ENCODE peak calls at places on chromosomes 13 and 19, in four cellular contexts. B, M, F and E are unnamed samples.

GRCh38 chr19:45766919-45767346 is 2.1 kb downstream of the SIX5 start:
- DNase-seq in B (no peak), M (no peak), F (no peak), E (no peak)

GRCh38 chr13:45545686-45546409 is 69.7 kb downstream of the ERICH6B start:
- DNase-seq in B (no peak), M (no peak), F (no peak), E (no peak)

GRCh38 chr19:34662919-34663318 is 14.0 kb downstream of the SCGB2B2 start:
- DNase-seq in B (no peak), M (no peak), F (peak; percentile 62), E (no peak)

GRCh38 chr13:37277435-37278144 is 172.1 kb upstream of the CSNK1A1L start:
- DNase-seq in B (no peak), M (no peak), F (no peak), E (no peak)

GRCh38 chr13:98657506-98658085 is 80.7 kb upstream of the STK24 start:
- DNase-seq in B (no peak), M (no peak), F (no peak), E (no peak)

GRCh38 chr19:38683393-38684077 is 36.1 kb downstream of the ACTN4 start:
- DNase-seq in B (no peak), M (no peak), F (peak; percentile 89), E (no peak)

GRCh38 chr13:49421391-49421790 is 22.5 kb downstream of the CAB39L start:
- DNase-seq in B (peak; percentile 24), M (no peak), F (peak; percentile 55), E (no peak)

GRCh38 chr13:104855581-104855980 is 1679.9 kb downstream of the EFNB2 start:
- DNase-seq in B (no peak), M (no peak), F (no peak), E (no peak)

GRCh38 chr13:50451609-50452008 is 391.9 kb downstream of the DLEU7 start:
- DNase-seq in B (no peak), M (no peak), F (no peak), E (no peak)

GRCh38 chr13:109152941-109153340 is 523.5 kb downstream of the MYO16 start:
- DNase-seq in B (no peak), M (no peak), F (no peak), E (no peak)

GRCh38 chr13:109274188-109274821 is 512.1 kb downstream of the IRS2 start:
- DNase-seq in B (no peak), M (no peak), F (no peak), E (no peak)

GRCh38 chr19:9073806-9074205 is 13.1 kb upstream of the OR1M1 start:
- DNase-seq in B (no peak), M (no peak), F (no peak), E (no peak)

GRCh38 chr19:16324384-16325160 is at the start of gene KLF2:
- DNase-seq in B (no peak), M (peak; percentile 81), F (peak; percentile 83), E (peak; percentile 73)

GRCh38 chr13:71169125-71169524 is 697.9 kb downstream of the DACH1 start:
- DNase-seq in B (no peak), M (no peak), F (no peak), E (no peak)

GRCh38 chr19:6738726-6739389 is 622 bp upstream of the TRIP10 start:
- DNase-seq in B (no peak), M (no peak), F (peak; percentile 45), E (no peak)

GRCh38 chr19:46813570-46814358 is 25.4 kb upstream of the SLC1A5 start:
- DNase-seq in B (no peak), M (no peak), F (no peak), E (no peak)
- TF ChIP-seq SPI1 in B (no peak), M (no peak), F (no peak), E (no peak)

GRCh38 chr19:10768369-10768768 is 50.5 kb downstream of the DNM2 start:
- DNase-seq in B (no peak), M (no peak), F (no peak), E (no peak)

GRCh38 chr19:10766681-10767201 is 48.9 kb downstream of the DNM2 start:
- DNase-seq in B (no peak), M (no peak), F (no peak), E (no peak)

GRCh38 chr19:10767726-10768125 is 49.8 kb downstream of the DNM2 start:
- DNase-seq in B (no peak), M (no peak), F (no peak), E (no peak)

GRCh38 chr19:10764340-10764894 is 46.5 kb downstream of the DNM2 start:
- DNase-seq in B (no peak), M (no peak), F (no peak), E (no peak)

GRCh38 chr19:10766049-10766623 is 48.3 kb downstream of the DNM2 start:
- DNase-seq in B (no peak), M (no peak), F (no peak), E (no peak)
- TF ChIP-seq SPI1 in B (no peak), M (no peak), F (no peak), E (no peak)

GRCh38 chr13:110646442-110647364 is 31.4 kb downstream of the NAXD start:
- DNase-seq in B (no peak), M (no peak), F (no peak), E (no peak)
- TF ChIP-seq SPI1 in B (no peak), M (no peak), F (no peak), E (no peak)

DNA sequence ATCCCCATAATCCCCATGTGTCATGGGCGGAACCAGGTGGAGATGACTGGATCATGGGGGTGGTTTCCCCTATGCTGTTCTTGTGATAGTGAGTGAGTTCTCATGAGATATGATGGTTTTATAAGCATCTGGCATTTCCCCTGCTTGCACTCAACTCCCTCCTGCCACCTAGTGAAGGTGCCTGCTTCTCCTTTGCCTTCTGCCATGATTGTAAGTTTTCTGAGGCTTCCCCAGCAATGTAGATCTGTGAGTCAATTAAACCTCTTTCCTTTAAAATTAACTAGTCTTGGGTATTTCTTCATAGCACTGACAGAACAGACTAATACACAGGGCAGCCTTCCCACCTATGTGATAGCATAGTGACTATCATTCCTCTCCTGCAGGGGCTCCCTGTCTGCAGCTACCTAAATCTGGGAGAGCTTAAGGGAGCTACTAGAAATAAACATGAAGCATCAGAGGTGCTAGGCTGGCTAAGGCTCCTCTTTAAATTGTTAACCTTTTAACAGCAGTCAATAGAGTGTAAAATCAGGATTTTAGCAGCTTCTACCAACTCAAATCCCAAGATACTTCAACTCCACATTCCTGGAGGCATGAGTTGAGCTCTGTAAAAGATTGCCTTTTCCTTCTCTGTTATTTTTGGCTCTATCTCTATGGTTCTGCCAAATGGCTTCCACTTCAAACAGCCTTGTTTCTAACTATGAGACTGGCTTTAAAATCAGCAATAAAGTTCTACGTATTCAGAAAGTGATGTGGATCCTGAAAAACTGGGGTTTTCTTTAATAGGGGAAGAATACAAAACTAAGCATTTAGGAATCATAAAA is 112.3 kb downstream of the VWA8 start:
- DNase-seq in B (no peak), M (no peak), F (no peak), E (no peak)
- TF ChIP-seq SPI1 in B (no peak), M (no peak), F (no peak), E (no peak)

GRCh38 chr13:40191186-40191980 is 475.1 kb downstream of the FOXO1 start:
- DNase-seq in B (no peak), M (no peak), F (no peak), E (no peak)

GRCh38 chr13:40189885-40190655 is 476.4 kb downstream of the FOXO1 start:
- DNase-seq in B (no peak), M (no peak), F (no peak), E (no peak)

GRCh38 chr13:40192516-40193257 is 473.8 kb downstream of the FOXO1 start:
- DNase-seq in B (no peak), M (no peak), F (no peak), E (no peak)

GRCh38 chr13:40189426-40189825 is 477.0 kb downstream of the FOXO1 start:
- DNase-seq in B (no peak), M (no peak), F (no peak), E (no peak)

DNA sequence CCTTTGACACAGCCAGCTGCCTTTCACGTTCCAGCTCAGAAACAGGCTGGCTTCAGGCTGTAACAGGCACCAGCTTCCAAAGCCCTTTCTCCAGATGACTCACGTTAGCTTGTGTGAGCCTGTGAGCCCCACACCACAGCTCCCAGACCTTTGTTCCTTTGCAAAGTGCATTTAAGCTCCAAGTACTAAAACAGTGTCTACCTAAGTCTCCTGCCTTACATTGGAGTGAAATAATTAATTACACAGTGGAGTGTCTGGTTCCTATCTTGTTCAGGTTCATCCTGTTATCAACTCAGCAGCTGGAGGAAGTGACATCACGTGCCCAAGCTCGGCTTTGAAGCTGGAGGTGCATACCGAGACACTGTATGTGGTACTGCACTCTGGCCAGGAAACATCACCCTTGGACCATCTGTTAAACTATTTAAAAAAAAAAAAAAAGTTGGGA is 475.8 kb downstream of the FOXO1 start:
- DNase-seq in B (no peak), M (no peak), F (no peak), E (no peak)
- TF ChIP-seq SPI1 in B (no peak), M (no peak), F (no peak), E (no peak)

GRCh38 chr13:80463673-80464352 is 122.9 kb upstream of the SPRY2 start:
- DNase-seq in B (no peak), M (no peak), F (no peak), E (no peak)

GRCh38 chr13:80454245-80454644 is 113.3 kb upstream of the SPRY2 start:
- DNase-seq in B (peak; percentile 34), M (no peak), F (no peak), E (peak; percentile 87)

GRCh38 chr13:80462037-80462436 is 121.1 kb upstream of the SPRY2 start:
- DNase-seq in B (no peak), M (no peak), F (no peak), E (no peak)

GRCh38 chr13:80462567-80462966 is 121.6 kb upstream of the SPRY2 start:
- DNase-seq in B (no peak), M (no peak), F (no peak), E (no peak)

GRCh38 chr13:80458546-80458945 is 117.6 kb upstream of the SPRY2 start:
- DNase-seq in B (no peak), M (no peak), F (no peak), E (no peak)
- TF ChIP-seq SPI1 in B (no peak), M (no peak), F (no peak), E (no peak)

GRCh38 chr19:10505583-10506229 is 2.5 kb upstream of the KEAP1 start:
- DNase-seq in B (no peak), M (no peak), F (peak; percentile 86), E (peak; percentile 83)
- TF ChIP-seq SPI1 in B (no peak), M (no peak), F (no peak), E (no peak)

DNA sequence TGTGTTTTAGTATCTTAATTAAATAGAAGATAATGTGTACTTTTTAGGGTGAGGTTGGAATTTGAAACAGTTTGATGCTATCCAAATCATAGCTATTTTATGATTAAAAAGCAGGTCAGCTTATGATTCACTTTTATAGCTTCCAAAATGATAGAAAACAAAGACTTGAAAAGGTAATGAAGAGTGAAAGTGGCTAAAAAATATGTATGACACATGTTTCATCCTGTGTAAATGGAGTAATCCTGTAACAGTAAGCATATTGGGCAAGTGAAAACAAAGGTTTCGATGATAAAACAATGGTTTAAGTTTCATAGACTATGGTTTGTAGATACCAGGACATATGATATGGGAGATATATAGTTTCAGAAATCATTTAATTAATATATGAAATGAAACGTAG is 456.2 kb downstream of the PCDH20 start:
- DNase-seq in B (no peak), M (no peak), F (no peak), E (no peak)
- TF ChIP-seq SPI1 in B (no peak), M (no peak), F (no peak), E (no peak)